ENCODE peak calls at places on chromosome 11, in eight cellular contexts. One of them, this sample, is unnamed.

GRCh38 chr11:33773399-33774355 is 643 bp downstream of the FBXO3 start:
- DNase-seq in thoracic aorta: no peak
- DNase-seq in heart right ventricle: no peak
- DNase-seq in activated naive CD4-positive, alpha-beta T cell treated with anti-CD3 and anti-CD28 coated beads, Interleukin-2, amount 50 U/mL, for 16 hours: peak; percentile 28
- DNase-seq in K562: peak; percentile 83
- DNase-seq in neural crest cell: no peak
- DNase-seq in stimulated activated CD4-positive, alpha-beta T cell treated with anti-CD3 and anti-CD28 coated beads, Interleukin-15, amount 100 ng/mL, for 1 hour: no peak
- DNase-seq in NCI-H1092: no peak
- DNase-seq in this sample: no peak

GRCh38 chr11:97893612-97894011 is 1127.1 kb upstream of the CNTN5 start:
- DNase-seq in activated naive CD4-positive, alpha-beta T cell treated with anti-CD3 and anti-CD28 coated beads, Interleukin-2, amount 50 U/mL, for 16 hours: no peak
- DNase-seq in K562: no peak
- DNase-seq in NCI-H1092: peak; percentile 90
- DNase-seq in thoracic aorta: no peak
- DNase-seq in stimulated activated CD4-positive, alpha-beta T cell treated with anti-CD3 and anti-CD28 coated beads, Interleukin-15, amount 100 ng/mL, for 1 hour: no peak
- DNase-seq in neural crest cell: no peak
- DNase-seq in heart right ventricle: no peak
- DNase-seq in this sample: no peak

GRCh38 chr11:69280451-69280850 is 13.5 kb upstream of the MYEOV start:
- DNase-seq in neural crest cell: no peak
- DNase-seq in thoracic aorta: no peak
- DNase-seq in stimulated activated CD4-positive, alpha-beta T cell treated with anti-CD3 and anti-CD28 coated beads, Interleukin-15, amount 100 ng/mL, for 1 hour: no peak
- DNase-seq in K562: no peak
- DNase-seq in heart right ventricle: no peak
- DNase-seq in NCI-H1092: no peak
- DNase-seq in activated naive CD4-positive, alpha-beta T cell treated with anti-CD3 and anti-CD28 coated beads, Interleukin-2, amount 50 U/mL, for 16 hours: no peak
- DNase-seq in this sample: no peak

GRCh38 chr11:45021692-45022130 is 71.0 kb upstream of the TP53I11 start:
- DNase-seq in activated naive CD4-positive, alpha-beta T cell treated with anti-CD3 and anti-CD28 coated beads, Interleukin-2, amount 50 U/mL, for 16 hours: no peak
- DNase-seq in thoracic aorta: peak; percentile 23
- DNase-seq in stimulated activated CD4-positive, alpha-beta T cell treated with anti-CD3 and anti-CD28 coated beads, Interleukin-15, amount 100 ng/mL, for 1 hour: no peak
- DNase-seq in neural crest cell: no peak
- DNase-seq in K562: no peak
- DNase-seq in NCI-H1092: no peak
- DNase-seq in heart right ventricle: peak; percentile 79
- DNase-seq in this sample: no peak

GRCh38 chr11:3189193-3189843 is 24.2 kb upstream of the OSBPL5 start:
- DNase-seq in NCI-H1092: no peak
- DNase-seq in stimulated activated CD4-positive, alpha-beta T cell treated with anti-CD3 and anti-CD28 coated beads, Interleukin-15, amount 100 ng/mL, for 1 hour: no peak
- DNase-seq in K562: peak; percentile 57
- DNase-seq in neural crest cell: no peak
- DNase-seq in thoracic aorta: no peak
- DNase-seq in heart right ventricle: no peak
- DNase-seq in activated naive CD4-positive, alpha-beta T cell treated with anti-CD3 and anti-CD28 coated beads, Interleukin-2, amount 50 U/mL, for 16 hours: peak; percentile 6
- DNase-seq in this sample: no peak

GRCh38 chr11:134878785-134879184 is 466.7 kb upstream of the B3GAT1 start:
- DNase-seq in NCI-H1092: no peak
- DNase-seq in heart right ventricle: no peak
- DNase-seq in K562: no peak
- DNase-seq in activated naive CD4-positive, alpha-beta T cell treated with anti-CD3 and anti-CD28 coated beads, Interleukin-2, amount 50 U/mL, for 16 hours: no peak
- DNase-seq in stimulated activated CD4-positive, alpha-beta T cell treated with anti-CD3 and anti-CD28 coated beads, Interleukin-15, amount 100 ng/mL, for 1 hour: no peak
- DNase-seq in neural crest cell: no peak
- DNase-seq in thoracic aorta: no peak
- DNase-seq in this sample: no peak

GRCh38 chr11:101880208-101880607 is 34.6 kb upstream of the CEP126 start:
- DNase-seq in activated naive CD4-positive, alpha-beta T cell treated with anti-CD3 and anti-CD28 coated beads, Interleukin-2, amount 50 U/mL, for 16 hours: no peak
- DNase-seq in stimulated activated CD4-positive, alpha-beta T cell treated with anti-CD3 and anti-CD28 coated beads, Interleukin-15, amount 100 ng/mL, for 1 hour: no peak
- DNase-seq in K562: no peak
- DNase-seq in neural crest cell: no peak
- DNase-seq in thoracic aorta: no peak
- DNase-seq in heart right ventricle: no peak
- DNase-seq in NCI-H1092: no peak
- DNase-seq in this sample: no peak

GRCh38 chr11:96188625-96189006 is 154.4 kb downstream of the MAML2 start:
- DNase-seq in heart right ventricle: no peak
- DNase-seq in activated naive CD4-positive, alpha-beta T cell treated with anti-CD3 and anti-CD28 coated beads, Interleukin-2, amount 50 U/mL, for 16 hours: peak; percentile 19
- DNase-seq in K562: no peak
- DNase-seq in neural crest cell: no peak
- DNase-seq in thoracic aorta: no peak
- DNase-seq in NCI-H1092: no peak
- DNase-seq in stimulated activated CD4-positive, alpha-beta T cell treated with anti-CD3 and anti-CD28 coated beads, Interleukin-15, amount 100 ng/mL, for 1 hour: no peak
- DNase-seq in this sample: no peak

GRCh38 chr11:131522851-131523250 is 152.4 kb downstream of the NTM start:
- DNase-seq in activated naive CD4-positive, alpha-beta T cell treated with anti-CD3 and anti-CD28 coated beads, Interleukin-2, amount 50 U/mL, for 16 hours: no peak
- DNase-seq in stimulated activated CD4-positive, alpha-beta T cell treated with anti-CD3 and anti-CD28 coated beads, Interleukin-15, amount 100 ng/mL, for 1 hour: no peak
- DNase-seq in NCI-H1092: no peak
- DNase-seq in K562: no peak
- DNase-seq in heart right ventricle: no peak
- DNase-seq in thoracic aorta: no peak
- DNase-seq in neural crest cell: no peak
- DNase-seq in this sample: no peak

GRCh38 chr11:82682003-82682751 is 51.5 kb downstream of the FAM181B start:
- DNase-seq in NCI-H1092: peak; percentile 23
- DNase-seq in neural crest cell: no peak
- DNase-seq in stimulated activated CD4-positive, alpha-beta T cell treated with anti-CD3 and anti-CD28 coated beads, Interleukin-15, amount 100 ng/mL, for 1 hour: no peak
- DNase-seq in K562: peak; percentile 45
- DNase-seq in heart right ventricle: peak; percentile 35
- DNase-seq in activated naive CD4-positive, alpha-beta T cell treated with anti-CD3 and anti-CD28 coated beads, Interleukin-2, amount 50 U/mL, for 16 hours: no peak
- DNase-seq in thoracic aorta: no peak
- DNase-seq in this sample: peak; percentile 64

GRCh38 chr11:12674571-12674935 is 332 bp downstream of the TEAD1 start:
- DNase-seq in K562: no peak
- DNase-seq in neural crest cell: no peak
- DNase-seq in stimulated activated CD4-positive, alpha-beta T cell treated with anti-CD3 and anti-CD28 coated beads, Interleukin-15, amount 100 ng/mL, for 1 hour: no peak
- DNase-seq in thoracic aorta: no peak
- DNase-seq in NCI-H1092: no peak
- DNase-seq in activated naive CD4-positive, alpha-beta T cell treated with anti-CD3 and anti-CD28 coated beads, Interleukin-2, amount 50 U/mL, for 16 hours: no peak
- DNase-seq in heart right ventricle: peak; percentile 28
- DNase-seq in this sample: no peak

GRCh38 chr11:115990004-115990447 is 485.8 kb upstream of the CADM1 start:
- DNase-seq in thoracic aorta: no peak
- DNase-seq in K562: peak; percentile 61
- DNase-seq in stimulated activated CD4-positive, alpha-beta T cell treated with anti-CD3 and anti-CD28 coated beads, Interleukin-15, amount 100 ng/mL, for 1 hour: no peak
- DNase-seq in activated naive CD4-positive, alpha-beta T cell treated with anti-CD3 and anti-CD28 coated beads, Interleukin-2, amount 50 U/mL, for 16 hours: no peak
- DNase-seq in neural crest cell: peak; percentile 44
- DNase-seq in NCI-H1092: no peak
- DNase-seq in heart right ventricle: peak; percentile 16
- DNase-seq in this sample: no peak

GRCh38 chr11:102279641-102280170 is 37.6 kb upstream of the BIRC3 start:
- DNase-seq in stimulated activated CD4-positive, alpha-beta T cell treated with anti-CD3 and anti-CD28 coated beads, Interleukin-15, amount 100 ng/mL, for 1 hour: no peak
- DNase-seq in neural crest cell: no peak
- DNase-seq in K562: no peak
- DNase-seq in heart right ventricle: no peak
- DNase-seq in NCI-H1092: no peak
- DNase-seq in activated naive CD4-positive, alpha-beta T cell treated with anti-CD3 and anti-CD28 coated beads, Interleukin-2, amount 50 U/mL, for 16 hours: no peak
- DNase-seq in thoracic aorta: no peak
- DNase-seq in this sample: peak; percentile 13

GRCh38 chr11:70314730-70315129 is 44.2 kb downstream of the PPFIA1 start:
- DNase-seq in NCI-H1092: no peak
- DNase-seq in thoracic aorta: no peak
- DNase-seq in heart right ventricle: no peak
- DNase-seq in K562: no peak
- DNase-seq in neural crest cell: no peak
- DNase-seq in activated naive CD4-positive, alpha-beta T cell treated with anti-CD3 and anti-CD28 coated beads, Interleukin-2, amount 50 U/mL, for 16 hours: no peak
- DNase-seq in stimulated activated CD4-positive, alpha-beta T cell treated with anti-CD3 and anti-CD28 coated beads, Interleukin-15, amount 100 ng/mL, for 1 hour: no peak
- DNase-seq in this sample: no peak

GRCh38 chr11:6258571-6258998 is 1.1 kb upstream of the CCKBR start:
- DNase-seq in stimulated activated CD4-positive, alpha-beta T cell treated with anti-CD3 and anti-CD28 coated beads, Interleukin-15, amount 100 ng/mL, for 1 hour: no peak
- DNase-seq in heart right ventricle: no peak
- DNase-seq in K562: no peak
- DNase-seq in NCI-H1092: no peak
- DNase-seq in neural crest cell: no peak
- DNase-seq in thoracic aorta: no peak
- DNase-seq in activated naive CD4-positive, alpha-beta T cell treated with anti-CD3 and anti-CD28 coated beads, Interleukin-2, amount 50 U/mL, for 16 hours: no peak
- DNase-seq in this sample: no peak

GRCh38 chr11:8263109-8263768 is 439 bp downstream of the LMO1 start:
- DNase-seq in activated naive CD4-positive, alpha-beta T cell treated with anti-CD3 and anti-CD28 coated beads, Interleukin-2, amount 50 U/mL, for 16 hours: no peak
- DNase-seq in stimulated activated CD4-positive, alpha-beta T cell treated with anti-CD3 and anti-CD28 coated beads, Interleukin-15, amount 100 ng/mL, for 1 hour: no peak
- DNase-seq in thoracic aorta: no peak
- DNase-seq in heart right ventricle: no peak
- DNase-seq in NCI-H1092: peak; percentile 68
- DNase-seq in neural crest cell: no peak
- DNase-seq in K562: no peak
- DNase-seq in this sample: no peak